ENCODE peak calls at places on chromosomes 11 and 22, in four cellular contexts. H is HepG2, M is K562, A is GM12878. X is an unnamed sample.
A peak's percentile ranks its signal among the peaks of the same experiment; 100 is the strongest.

GRCh38 chr22:49829044-49829719 is 1.5 kb upstream of the BRD1 start:
- DNase-seq in M (no peak), H (no peak), A (no peak), X (no peak)

GRCh38 chr22:50699754-50700386 is 27.2 kb downstream of the SHANK3 start:
- DNase-seq in A (no peak), H (peak; percentile 60), M (peak; percentile 38), X (peak; percentile 80)

GRCh38 chr11:44887598-44887997 is 63.1 kb downstream of the TP53I11 start:
- DNase-seq in H (no peak), M (no peak), A (no peak), X (peak; percentile 50)

GRCh38 chr11:128624269-128625170 is 37.2 kb upstream of the ETS1 start:
- DNase-seq in M (no peak), H (no peak), A (no peak), X (no peak)

GRCh38 chr11:98545544-98546175 is 475.1 kb upstream of the CNTN5 start:
- DNase-seq in H (no peak), A (no peak), M (no peak), X (no peak)

GRCh38 chr11:113992459-113993105 is 17.7 kb downstream of the HTR3A start:
- DNase-seq in H (no peak), A (no peak), M (no peak), X (peak; percentile 36)

GRCh38 chr11:36233226-36233625 is 56.0 kb downstream of the COMMD9 start:
- DNase-seq in A (no peak), M (no peak), H (no peak), X (no peak)

GRCh38 chr11:58586998-58587397 is 8.1 kb downstream of the ZFP91 start:
- DNase-seq in H (no peak), M (no peak), A (no peak), X (no peak)

GRCh38 chr22:31879585-31879984 is 64.8 kb upstream of the YWHAH start:
- DNase-seq in H (no peak), A (no peak), M (no peak), X (no peak)

GRCh38 chr11:2173150-2173693 is 1.6 kb upstream of the TH start:
- DNase-seq in M (no peak), A (no peak), H (no peak), X (peak; percentile 73)

GRCh38 chr22:26616650-26617049 is 1.2 kb downstream of the CRYBB1 start:
- DNase-seq in A (no peak), M (no peak), H (no peak), X (no peak)

GRCh38 chr11:97614571-97614970 is 1224.8 kb downstream of the JRKL start:
- DNase-seq in H (no peak), M (no peak), A (no peak), X (no peak)

GRCh38 chr22:46737105-46737975 is 712 bp downstream of the CERK start:
- DNase-seq in H (no peak), M (peak; percentile 54), A (no peak), X (peak; percentile 65)

GRCh38 chr11:111269146-111269868 is 23.8 kb downstream of the POU2AF2 start:
- DNase-seq in H (peak; percentile 81), M (no peak), A (no peak), X (no peak)

GRCh38 chr22:31650391-31650790 is 11.6 kb downstream of the PISD start:
- DNase-seq in H (no peak), M (no peak), A (no peak), X (peak; percentile 23)

GRCh38 chr11:20363500-20364411 is at the start of gene HTATIP2:
- DNase-seq in A (no peak), M (peak; percentile 88), H (no peak), X (peak; percentile 74)

DNA sequence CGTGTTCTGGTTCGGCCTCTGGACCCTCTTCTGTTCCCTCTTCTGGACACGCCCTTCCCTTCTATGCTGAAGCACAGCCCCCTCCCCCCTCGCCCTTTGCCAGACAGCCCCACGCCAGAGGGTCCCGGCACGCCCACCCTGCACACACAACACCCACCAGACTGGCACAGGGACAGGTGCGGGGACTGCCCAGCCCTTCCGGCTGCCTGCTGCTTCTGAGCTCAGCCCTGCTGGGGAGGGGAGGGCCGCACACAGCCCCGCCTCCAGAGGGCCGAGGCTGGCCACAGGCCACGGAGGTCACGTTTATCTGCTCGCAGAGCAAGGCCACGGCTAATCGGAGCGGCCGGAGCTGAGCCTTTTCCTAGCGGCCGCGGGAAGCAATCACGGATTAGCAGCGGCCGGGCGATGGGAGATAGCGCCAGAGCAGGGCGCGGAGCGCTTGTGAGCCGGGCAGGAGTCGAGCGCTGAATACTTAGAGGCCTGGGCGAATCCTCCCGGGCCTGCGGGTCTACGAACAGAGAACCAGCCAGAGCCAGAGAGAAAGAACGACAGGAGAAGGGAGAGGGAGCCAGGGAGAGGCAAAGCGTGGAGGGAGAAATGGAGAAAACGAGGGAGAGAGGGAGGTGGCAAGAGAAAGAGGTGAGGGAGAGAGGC is 21.5 kb downstream of the OTUB1 start:
- DNase-seq in A (no peak), H (peak; percentile 89), M (peak; percentile 95), X (peak; percentile 95)
- TF ChIP-seq EZH2 in A (no peak), H (no peak), M (no peak), X (peak; percentile 41)

GRCh38 chr11:86156397-86156977 is 87.6 kb upstream of the PICALM start:
- DNase-seq in H (no peak), M (no peak), A (no peak), X (no peak)
- TF ChIP-seq JUNB in H (no peak), M (no peak), A (no peak), X (no peak)

DNA sequence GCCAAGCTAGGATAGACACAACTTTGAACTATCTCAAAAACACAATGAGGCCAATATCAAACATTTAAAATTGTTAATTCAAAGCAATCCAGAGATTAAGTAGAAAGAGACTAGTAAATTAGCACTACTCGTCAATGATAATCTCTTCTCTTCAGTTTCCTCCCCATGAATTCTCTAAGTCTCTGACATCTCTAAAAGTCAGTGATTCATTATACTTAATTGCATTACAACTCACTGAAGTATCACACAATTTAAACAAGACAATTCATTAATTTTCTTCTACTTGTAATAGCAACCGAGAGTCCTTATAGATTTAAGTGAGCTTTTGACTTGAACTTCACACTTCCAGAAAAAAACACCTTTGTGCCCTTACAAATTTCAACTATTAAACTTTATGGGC is 4.3 kb downstream of the DDX6 start:
- DNase-seq in A (no peak), H (no peak), M (no peak), X (no peak)
- H3K4me1 ChIP-seq in A (peaks cover 5% of the 10 kb centered on the region), H (peaks cover 36% of the 10 kb centered on the region), M (peaks cover 2% of the 10 kb centered on the region), X (peaks cover 18% of the 10 kb centered on the region)

GRCh38 chr11:27025957-27026356 is 14.7 kb upstream of the BBOX1 start:
- DNase-seq in A (no peak), H (no peak), M (no peak), X (no peak)
- TF ChIP-seq EZH2 in A (no peak), H (no peak), M (no peak), X (no peak)

DNA sequence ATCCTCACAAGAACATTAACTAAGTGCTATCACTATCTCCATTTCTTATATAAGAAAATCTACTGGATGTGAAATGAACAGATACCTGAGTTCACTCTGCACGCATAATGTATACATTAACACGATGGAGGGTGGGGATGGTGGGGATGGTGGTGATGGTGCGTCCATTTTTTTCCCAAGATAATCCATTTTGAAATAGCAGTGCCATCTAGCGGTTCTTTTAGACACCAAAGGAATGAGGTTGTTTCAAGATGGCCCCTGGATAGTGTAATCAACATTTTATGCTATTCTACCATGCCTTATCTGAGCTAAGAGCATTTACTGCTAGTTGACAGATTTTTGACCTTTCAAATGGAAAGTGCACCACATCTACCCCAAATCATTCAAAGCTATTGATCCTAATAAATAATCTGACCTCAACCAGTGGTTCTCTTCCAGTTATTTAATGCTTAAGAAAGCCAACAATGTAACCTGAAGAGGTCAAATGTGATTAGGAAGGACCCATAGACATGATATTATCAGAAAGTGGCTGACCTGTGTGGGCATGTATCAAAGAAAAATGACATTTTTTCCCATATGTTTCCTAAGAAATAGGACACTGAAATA is 714.7 kb upstream of the TENM4 start:
- DNase-seq in H (peak; percentile 21), M (peak; percentile 5), A (no peak), X (peak; percentile 80)
- TF ChIP-seq JUNB in H (no peak), M (no peak), A (no peak), X (no peak)

DNA sequence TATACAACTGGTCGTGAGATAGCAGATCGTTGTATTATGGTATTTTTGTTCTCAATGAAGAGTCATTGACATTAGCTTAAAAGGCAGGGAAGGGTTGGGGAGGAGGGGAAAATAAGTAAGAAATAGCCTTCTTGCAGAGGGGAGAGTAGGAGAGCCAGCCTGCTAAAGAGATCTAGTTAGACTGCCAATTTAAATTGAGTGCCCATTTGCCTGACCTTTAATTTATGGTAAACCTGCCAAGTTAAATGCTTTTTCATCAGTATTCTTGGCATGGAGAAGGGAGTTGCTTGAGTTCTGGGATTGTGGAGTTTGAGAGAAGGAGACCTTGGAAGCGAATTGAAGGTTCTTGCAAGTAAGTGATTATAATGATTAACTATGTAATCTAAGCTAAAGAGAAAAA is 89.0 kb downstream of the FAM83F start:
- DNase-seq in A (no peak), H (no peak), M (no peak), X (no peak)
- H3K4me1 ChIP-seq in A (no peaks in the 10 kb centered on the region), H (no peaks in the 10 kb centered on the region), M (peaks cover 31% of the 10 kb centered on the region), X (peaks cover 13% of the 10 kb centered on the region)

DNA sequence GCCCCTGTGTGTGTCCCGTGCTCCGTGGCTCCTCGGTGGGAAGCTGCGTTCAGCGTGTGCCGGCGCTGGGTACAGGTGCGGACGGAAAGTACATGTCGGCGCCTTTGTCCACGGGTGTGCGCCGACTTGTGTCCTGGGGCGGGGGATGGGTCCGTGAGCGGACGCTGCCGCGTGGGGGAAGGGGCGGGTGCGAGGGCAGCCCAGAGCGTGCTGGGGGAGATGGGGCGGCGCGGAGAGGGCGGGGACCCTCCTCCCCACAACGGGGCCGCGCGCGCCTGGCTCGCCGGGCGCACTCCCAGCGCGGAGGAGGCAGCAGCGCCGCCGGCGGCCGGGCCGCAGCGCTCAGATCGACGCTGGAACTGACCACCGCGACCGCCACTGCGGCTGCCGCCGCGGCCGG is 33.6 kb upstream of the RELT start:
- DNase-seq in M (no peak), H (no peak), A (no peak), X (peak; percentile 67)
- TF ChIP-seq EZH2 in M (no peak), H (no peak), A (no peak), X (no peak)